ENCODE peak calls at places on chromosome 9, in five cellular contexts. One of them, this sample, is unnamed.

GRCh38 chr9:4630836-4631235 is 31.3 kb upstream of the PLPP6 start:
- DNase-seq in A549: no peak
- DNase-seq in K562: no peak
- DNase-seq in tibial nerve: no peak
- DNase-seq in sigmoid colon: no peak
- DNase-seq in this sample: no peak

GRCh38 chr9:70260007-70260443 is 1.2 kb downstream of the SMC5 start:
- DNase-seq in A549: no peak
- DNase-seq in K562: no peak
- DNase-seq in tibial nerve: no peak
- DNase-seq in sigmoid colon: peak; percentile 60
- DNase-seq in this sample: no peak

GRCh38 chr9:73034962-73035361 is 82.1 kb upstream of the ALDH1A1 start:
- DNase-seq in A549: no peak
- DNase-seq in K562: no peak
- DNase-seq in tibial nerve: no peak
- DNase-seq in sigmoid colon: no peak
- DNase-seq in this sample: no peak

GRCh38 chr9:78325343-78325742 is 28.4 kb downstream of the PSAT1 start:
- DNase-seq in A549: no peak
- DNase-seq in K562: peak; percentile 28
- DNase-seq in tibial nerve: no peak
- DNase-seq in sigmoid colon: no peak
- DNase-seq in this sample: peak; percentile 87

GRCh38 chr9:19375536-19375935 is 4.5 kb downstream of the RPS6 start:
- DNase-seq in A549: no peak
- DNase-seq in K562: no peak
- DNase-seq in tibial nerve: no peak
- DNase-seq in sigmoid colon: no peak
- DNase-seq in this sample: no peak

GRCh38 chr9:123282343-123283047 is 14.1 kb upstream of the STRBP start:
- DNase-seq in A549: peak; percentile 78
- DNase-seq in K562: no peak
- DNase-seq in tibial nerve: no peak
- DNase-seq in sigmoid colon: peak; percentile 81
- DNase-seq in this sample: no peak

GRCh38 chr9:17532461-17532860 is 46.4 kb upstream of the SH3GL2 start:
- DNase-seq in A549: no peak
- DNase-seq in K562: no peak
- DNase-seq in tibial nerve: no peak
- DNase-seq in sigmoid colon: no peak
- DNase-seq in this sample: peak; percentile 66

GRCh38 chr9:89078860-89079259 is 87.6 kb downstream of the S1PR3 start:
- DNase-seq in A549: no peak
- DNase-seq in K562: no peak
- DNase-seq in tibial nerve: no peak
- DNase-seq in sigmoid colon: peak; percentile 33
- DNase-seq in this sample: no peak

GRCh38 chr9:34185778-34186551 is 7.1 kb downstream of the UBAP1 start:
- DNase-seq in A549: peak; percentile 76
- DNase-seq in K562: no peak
- DNase-seq in tibial nerve: peak; percentile 56
- DNase-seq in sigmoid colon: peak; percentile 84
- DNase-seq in this sample: no peak

GRCh38 chr9:120730661-120731514 is 16.6 kb upstream of the MEGF9 start:
- DNase-seq in A549: no peak
- DNase-seq in K562: no peak
- DNase-seq in tibial nerve: no peak
- DNase-seq in sigmoid colon: no peak
- DNase-seq in this sample: no peak

GRCh38 chr9:98614941-98615340 is 93.8 kb downstream of the GABBR2 start:
- DNase-seq in A549: no peak
- DNase-seq in K562: no peak
- DNase-seq in tibial nerve: no peak
- DNase-seq in sigmoid colon: no peak
- DNase-seq in this sample: no peak
- TF ChIP-seq CTCF in A549: no peak
- TF ChIP-seq CTCF in K562: no peak
- TF ChIP-seq CTCF in tibial nerve: no peak
- TF ChIP-seq CTCF in sigmoid colon: no peak
- TF ChIP-seq CTCF in this sample: no peak

GRCh38 chr9:35538361-35539234 is 48.7 kb downstream of the RUSC2 start:
- DNase-seq in A549: no peak
- DNase-seq in K562: no peak
- DNase-seq in tibial nerve: peak; percentile 56
- DNase-seq in sigmoid colon: peak; percentile 93
- DNase-seq in this sample: no peak
- TF ChIP-seq EP300 in A549: no peak
- TF ChIP-seq EP300 in K562: no peak
- TF ChIP-seq EP300 in tibial nerve: peak; percentile 71
- TF ChIP-seq EP300 in sigmoid colon: no peak
- TF ChIP-seq EP300 in this sample: no peak

GRCh38 chr9:127973169-127974001 is 7.4 kb downstream of the EEIG1 start:
- DNase-seq in A549: no peak
- DNase-seq in K562: no peak
- DNase-seq in tibial nerve: no peak
- DNase-seq in sigmoid colon: peak; percentile 71
- DNase-seq in this sample: no peak
- TF ChIP-seq POLR2A in A549: no peak
- TF ChIP-seq POLR2A in K562: no peak
- TF ChIP-seq POLR2A in tibial nerve: no peak
- TF ChIP-seq POLR2A in sigmoid colon: no peak
- TF ChIP-seq POLR2A in this sample: no peak

GRCh38 chr9:90775657-90776056 is 26.0 kb upstream of the SYK start:
- DNase-seq in A549: no peak
- DNase-seq in K562: no peak
- DNase-seq in tibial nerve: no peak
- DNase-seq in sigmoid colon: no peak
- DNase-seq in this sample: no peak

GRCh38 chr9:90772381-90772780 is 29.2 kb upstream of the SYK start:
- DNase-seq in A549: no peak
- DNase-seq in K562: no peak
- DNase-seq in tibial nerve: no peak
- DNase-seq in sigmoid colon: no peak
- DNase-seq in this sample: no peak

GRCh38 chr9:90770927-90771326 is 30.7 kb upstream of the SYK start:
- DNase-seq in A549: no peak
- DNase-seq in K562: no peak
- DNase-seq in tibial nerve: no peak
- DNase-seq in sigmoid colon: no peak
- DNase-seq in this sample: no peak

GRCh38 chr9:90774682-90775081 is 26.9 kb upstream of the SYK start:
- DNase-seq in A549: no peak
- DNase-seq in K562: no peak
- DNase-seq in tibial nerve: no peak
- DNase-seq in sigmoid colon: no peak
- DNase-seq in this sample: no peak

DNA sequence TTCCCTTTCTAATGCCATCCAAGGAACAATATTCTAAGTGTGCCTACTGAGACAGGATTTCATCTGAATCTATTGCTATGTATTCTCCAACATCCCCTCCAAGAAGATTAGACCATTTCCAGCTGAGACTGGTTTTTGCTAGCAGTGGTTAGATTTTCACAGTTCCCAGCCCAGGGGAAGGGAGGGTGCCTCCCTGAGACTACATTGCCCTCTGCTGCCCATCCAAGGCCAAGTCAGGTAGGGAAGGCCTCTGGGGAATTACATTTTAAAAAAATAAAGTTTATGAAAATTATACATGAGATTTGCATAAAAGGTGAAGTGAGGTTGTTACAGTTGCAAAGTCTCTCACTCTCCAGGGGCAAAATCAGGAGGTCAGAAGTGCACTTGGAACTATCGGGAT is 28.0 kb upstream of the SYK start:
- DNase-seq in A549: no peak
- DNase-seq in K562: no peak
- DNase-seq in tibial nerve: no peak
- DNase-seq in sigmoid colon: no peak
- DNase-seq in this sample: no peak
- TF ChIP-seq CTCF in A549: peak; percentile 16
- TF ChIP-seq CTCF in K562: peak; percentile 50
- TF ChIP-seq CTCF in tibial nerve: peak; percentile 22
- TF ChIP-seq CTCF in sigmoid colon: no peak
- TF ChIP-seq CTCF in this sample: no peak

GRCh38 chr9:16410601-16411285 is 459.7 kb downstream of the BNC2 start:
- DNase-seq in A549: peak; percentile 16
- DNase-seq in K562: no peak
- DNase-seq in tibial nerve: no peak
- DNase-seq in sigmoid colon: no peak
- DNase-seq in this sample: no peak

GRCh38 chr9:16417101-16417500 is 453.4 kb downstream of the BNC2 start:
- DNase-seq in A549: no peak
- DNase-seq in K562: no peak
- DNase-seq in tibial nerve: no peak
- DNase-seq in sigmoid colon: no peak
- DNase-seq in this sample: peak; percentile 21

GRCh38 chr9:16414451-16414850 is 456.0 kb downstream of the BNC2 start:
- DNase-seq in A549: no peak
- DNase-seq in K562: no peak
- DNase-seq in tibial nerve: no peak
- DNase-seq in sigmoid colon: no peak
- DNase-seq in this sample: no peak

GRCh38 chr9:16417749-16418148 is 452.7 kb downstream of the BNC2 start:
- DNase-seq in A549: no peak
- DNase-seq in K562: no peak
- DNase-seq in tibial nerve: no peak
- DNase-seq in sigmoid colon: no peak
- DNase-seq in this sample: peak; percentile 12

DNA sequence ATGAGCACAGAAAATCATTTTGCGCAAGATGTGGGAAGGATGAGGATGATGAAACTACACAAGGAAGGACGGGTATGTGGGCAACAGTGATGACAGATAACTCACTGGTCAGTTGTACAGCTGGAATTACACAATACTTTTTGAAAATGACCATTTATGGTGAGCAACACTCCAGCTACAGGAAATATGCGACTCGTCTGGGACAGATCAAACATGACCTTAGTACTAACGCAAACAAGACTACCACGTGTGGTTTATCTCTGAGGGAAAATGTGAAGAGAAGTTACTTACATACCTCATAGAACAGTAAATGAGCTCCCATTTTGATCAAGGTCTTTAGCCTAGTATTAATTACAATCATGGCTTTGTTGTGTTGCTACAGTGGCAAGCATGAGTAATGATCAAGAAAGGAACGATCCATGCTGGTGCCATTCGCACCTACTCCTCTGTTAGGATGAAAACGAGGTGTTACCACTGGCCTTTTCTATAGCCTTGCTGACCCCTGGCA is 456.9 kb downstream of the BNC2 start:
- DNase-seq in A549: peak; percentile 57
- DNase-seq in K562: no peak
- DNase-seq in tibial nerve: peak; percentile 50
- DNase-seq in sigmoid colon: peak; percentile 71
- DNase-seq in this sample: no peak
- TF ChIP-seq EP300 in A549: peak; percentile 98
- TF ChIP-seq EP300 in K562: no peak
- TF ChIP-seq EP300 in tibial nerve: peak; percentile 86
- TF ChIP-seq EP300 in sigmoid colon: no peak
- TF ChIP-seq EP300 in this sample: no peak

GRCh38 chr9:135505406-135506187 is 5.1 kb downstream of the MRPS2 start:
- DNase-seq in A549: no peak
- DNase-seq in K562: no peak
- DNase-seq in tibial nerve: no peak
- DNase-seq in sigmoid colon: peak; percentile 54
- DNase-seq in this sample: no peak
- TF ChIP-seq POLR2A in A549: no peak
- TF ChIP-seq POLR2A in K562: peak; percentile 64
- TF ChIP-seq POLR2A in tibial nerve: no peak
- TF ChIP-seq POLR2A in sigmoid colon: no peak
- TF ChIP-seq POLR2A in this sample: no peak

GRCh38 chr9:128081052-128081451 is 13.0 kb downstream of the SLC25A25 start:
- DNase-seq in A549: no peak
- DNase-seq in K562: peak; percentile 58
- DNase-seq in tibial nerve: peak; percentile 48
- DNase-seq in sigmoid colon: peak; percentile 74
- DNase-seq in this sample: no peak
- TF ChIP-seq CTCF in A549: no peak
- TF ChIP-seq CTCF in K562: no peak
- TF ChIP-seq CTCF in tibial nerve: no peak
- TF ChIP-seq CTCF in sigmoid colon: no peak
- TF ChIP-seq CTCF in this sample: no peak

GRCh38 chr9:38109601-38110000 is 40.6 kb upstream of the SHB start:
- DNase-seq in A549: no peak
- DNase-seq in K562: no peak
- DNase-seq in tibial nerve: no peak
- DNase-seq in sigmoid colon: no peak
- DNase-seq in this sample: no peak
- TF ChIP-seq EP300 in A549: no peak
- TF ChIP-seq EP300 in K562: no peak
- TF ChIP-seq EP300 in tibial nerve: no peak
- TF ChIP-seq EP300 in sigmoid colon: no peak
- TF ChIP-seq EP300 in this sample: no peak

DNA sequence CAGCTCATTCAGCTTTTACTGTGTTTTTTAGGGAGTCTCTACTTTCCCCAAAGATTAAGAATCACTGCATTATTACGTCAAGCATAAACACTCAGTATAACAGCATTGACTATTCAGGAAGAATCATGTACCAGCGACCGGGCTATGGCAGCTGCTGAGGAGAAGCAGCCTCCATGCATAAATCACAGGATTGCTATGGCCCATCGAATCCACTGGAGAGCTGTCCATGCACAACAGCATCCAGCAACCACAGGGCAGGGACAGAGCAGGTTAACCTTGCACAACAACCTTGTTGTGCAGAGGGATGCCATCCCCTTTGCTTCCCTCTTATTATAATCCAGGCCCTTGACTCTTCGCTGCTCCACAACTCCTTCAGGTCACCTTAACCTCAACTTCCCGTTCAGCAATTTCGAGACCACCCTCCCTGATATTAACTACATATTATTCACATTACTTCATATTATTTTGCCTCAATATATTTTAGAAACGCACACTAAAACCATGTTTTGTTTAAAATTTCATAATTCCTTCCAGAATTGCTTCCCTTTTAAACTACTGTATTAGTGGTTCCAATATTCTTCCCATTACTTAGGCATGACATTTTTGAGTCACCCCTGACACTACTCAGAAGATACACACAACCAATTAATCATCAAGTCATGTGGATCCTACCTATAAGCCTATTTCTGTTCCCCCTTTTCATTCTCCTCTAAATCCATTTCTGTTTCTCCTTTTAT is 991 bp downstream of the IARS1 start:
- DNase-seq in A549: peak; percentile 7
- DNase-seq in K562: no peak
- DNase-seq in tibial nerve: no peak
- DNase-seq in sigmoid colon: no peak
- DNase-seq in this sample: no peak
- TF ChIP-seq POLR2A in A549: no peak
- TF ChIP-seq POLR2A in K562: no peak
- TF ChIP-seq POLR2A in tibial nerve: no peak
- TF ChIP-seq POLR2A in sigmoid colon: no peak
- TF ChIP-seq POLR2A in this sample: no peak